ENCODE peak calls at places on chromosomes 12 and 14, in six cellular contexts. One of them, this sample, is unnamed. For H3K4me1, the result is how much of the 10 kb centered on the place peaks cover.

GRCh38 chr12:64608901-64609542 is 1.3 kb upstream of the RASSF3 start:
- DNase-seq in ascending aorta: no peak
- DNase-seq in transverse colon: peak
- DNase-seq in neural progenitor cell: peak
- DNase-seq in PC-9: peak
- DNase-seq in A549: peak
- DNase-seq in this sample: peak

GRCh38 chr12:93990832-93991748 is 157.3 kb upstream of the PLXNC1 start:
- DNase-seq in ascending aorta: no peak
- DNase-seq in transverse colon: no peak
- DNase-seq in neural progenitor cell: peak
- DNase-seq in PC-9: no peak
- DNase-seq in A549: no peak
- DNase-seq in this sample: peak

GRCh38 chr12:92721130-92721529 is 18.3 kb downstream of the PLEKHG7 start:
- DNase-seq in ascending aorta: no peak
- DNase-seq in transverse colon: no peak
- DNase-seq in neural progenitor cell: no peak
- DNase-seq in PC-9: no peak
- DNase-seq in A549: no peak
- DNase-seq in this sample: no peak

GRCh38 chr14:35285168-35285990 is 6.8 kb upstream of the PSMA6 start:
- DNase-seq in ascending aorta: no peak
- DNase-seq in transverse colon: no peak
- DNase-seq in neural progenitor cell: no peak
- DNase-seq in PC-9: no peak
- DNase-seq in A549: no peak
- DNase-seq in this sample: no peak

GRCh38 chr12:110227138-110227537 is 53.9 kb upstream of the ATP2A2 start:
- DNase-seq in ascending aorta: no peak
- DNase-seq in transverse colon: no peak
- DNase-seq in neural progenitor cell: no peak
- DNase-seq in PC-9: no peak
- DNase-seq in A549: no peak
- DNase-seq in this sample: no peak

GRCh38 chr12:21894792-21895392 is 46.3 kb downstream of the ABCC9 start:
- DNase-seq in ascending aorta: no peak
- DNase-seq in transverse colon: no peak
- DNase-seq in neural progenitor cell: no peak
- DNase-seq in PC-9: no peak
- DNase-seq in A549: no peak
- DNase-seq in this sample: no peak

GRCh38 chr12:94769040-94769420 is 118.7 kb upstream of the TMCC3 start:
- DNase-seq in ascending aorta: no peak
- DNase-seq in transverse colon: peak
- DNase-seq in neural progenitor cell: no peak
- DNase-seq in PC-9: no peak
- DNase-seq in A549: no peak
- DNase-seq in this sample: no peak

GRCh38 chr12:23536293-23536692 is 413.2 kb downstream of the SOX5 start:
- DNase-seq in ascending aorta: no peak
- DNase-seq in transverse colon: no peak
- DNase-seq in neural progenitor cell: no peak
- DNase-seq in PC-9: no peak
- DNase-seq in A549: no peak
- DNase-seq in this sample: no peak

GRCh38 chr14:105388976-105389375 is 9.4 kb upstream of the TEX22 start:
- DNase-seq in ascending aorta: no peak
- DNase-seq in transverse colon: no peak
- DNase-seq in neural progenitor cell: no peak
- DNase-seq in PC-9: no peak
- DNase-seq in A549: no peak
- DNase-seq in this sample: no peak

GRCh38 chr14:105388110-105388951 is 10.0 kb upstream of the TEX22 start:
- DNase-seq in ascending aorta: no peak
- DNase-seq in transverse colon: no peak
- DNase-seq in neural progenitor cell: no peak
- DNase-seq in PC-9: no peak
- DNase-seq in A549: no peak
- DNase-seq in this sample: peak

GRCh38 chr14:105386581-105387529 is 11.5 kb upstream of the TEX22 start:
- DNase-seq in ascending aorta: no peak
- DNase-seq in transverse colon: no peak
- DNase-seq in neural progenitor cell: no peak
- DNase-seq in PC-9: no peak
- DNase-seq in A549: no peak
- DNase-seq in this sample: no peak

GRCh38 chr14:105385698-105386365 is 12.5 kb upstream of the TEX22 start:
- DNase-seq in ascending aorta: no peak
- DNase-seq in transverse colon: no peak
- DNase-seq in neural progenitor cell: no peak
- DNase-seq in PC-9: no peak
- DNase-seq in A549: no peak
- DNase-seq in this sample: no peak

DNA sequence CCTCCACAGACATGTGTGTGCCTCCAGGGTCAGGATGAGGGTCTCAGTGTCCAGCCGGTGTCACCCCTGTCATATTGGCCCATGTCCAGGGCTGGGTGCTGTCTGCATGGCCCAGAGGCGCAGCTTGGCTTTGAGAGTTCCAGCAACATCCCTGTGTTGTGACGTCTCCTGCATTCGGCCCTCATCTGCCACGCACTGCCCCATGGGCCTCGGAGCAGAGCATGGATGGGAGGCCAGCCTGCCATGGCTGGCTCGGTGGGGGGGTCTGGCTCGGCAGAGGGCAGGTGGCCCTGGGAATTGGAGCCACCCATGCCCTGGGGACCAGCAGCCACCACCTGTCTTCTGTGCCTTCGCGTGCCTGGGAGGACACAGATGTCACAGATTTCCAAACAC is 10.8 kb upstream of the TEX22 start:
- DNase-seq in ascending aorta: no peak
- DNase-seq in transverse colon: no peak
- DNase-seq in neural progenitor cell: no peak
- DNase-seq in PC-9: no peak
- DNase-seq in A549: no peak
- DNase-seq in this sample: no peak
- H3K4me3 ChIP-seq in ascending aorta: no peak
- H3K4me3 ChIP-seq in transverse colon: no peak
- H3K4me3 ChIP-seq in neural progenitor cell: no peak
- H3K4me3 ChIP-seq in PC-9: no peak
- H3K4me3 ChIP-seq in A549: no peak
- H3K4me3 ChIP-seq in this sample: no peak

GRCh38 chr12:118520954-118521353 is 144.6 kb downstream of the SUDS3 start:
- DNase-seq in ascending aorta: no peak
- DNase-seq in transverse colon: no peak
- DNase-seq in neural progenitor cell: no peak
- DNase-seq in PC-9: no peak
- DNase-seq in A549: no peak
- DNase-seq in this sample: no peak
- H3K27ac ChIP-seq in ascending aorta: no peak
- H3K27ac ChIP-seq in transverse colon: no peak
- H3K27ac ChIP-seq in neural progenitor cell: no peak
- H3K27ac ChIP-seq in PC-9: no peak
- H3K27ac ChIP-seq in A549: no peak
- H3K27ac ChIP-seq in this sample: no peak

GRCh38 chr12:116435984-116436383 is 123.2 kb upstream of the MAP1LC3B2 start:
- DNase-seq in ascending aorta: no peak
- DNase-seq in transverse colon: no peak
- DNase-seq in neural progenitor cell: no peak
- DNase-seq in PC-9: no peak
- DNase-seq in A549: no peak
- DNase-seq in this sample: no peak
- H3K4me1 ChIP-seq in ascending aorta: under half
- H3K4me1 ChIP-seq in transverse colon: under half
- H3K4me1 ChIP-seq in neural progenitor cell: under half
- H3K4me1 ChIP-seq in PC-9: under half
- H3K4me1 ChIP-seq in A549: under half
- H3K4me1 ChIP-seq in this sample: under half

DNA sequence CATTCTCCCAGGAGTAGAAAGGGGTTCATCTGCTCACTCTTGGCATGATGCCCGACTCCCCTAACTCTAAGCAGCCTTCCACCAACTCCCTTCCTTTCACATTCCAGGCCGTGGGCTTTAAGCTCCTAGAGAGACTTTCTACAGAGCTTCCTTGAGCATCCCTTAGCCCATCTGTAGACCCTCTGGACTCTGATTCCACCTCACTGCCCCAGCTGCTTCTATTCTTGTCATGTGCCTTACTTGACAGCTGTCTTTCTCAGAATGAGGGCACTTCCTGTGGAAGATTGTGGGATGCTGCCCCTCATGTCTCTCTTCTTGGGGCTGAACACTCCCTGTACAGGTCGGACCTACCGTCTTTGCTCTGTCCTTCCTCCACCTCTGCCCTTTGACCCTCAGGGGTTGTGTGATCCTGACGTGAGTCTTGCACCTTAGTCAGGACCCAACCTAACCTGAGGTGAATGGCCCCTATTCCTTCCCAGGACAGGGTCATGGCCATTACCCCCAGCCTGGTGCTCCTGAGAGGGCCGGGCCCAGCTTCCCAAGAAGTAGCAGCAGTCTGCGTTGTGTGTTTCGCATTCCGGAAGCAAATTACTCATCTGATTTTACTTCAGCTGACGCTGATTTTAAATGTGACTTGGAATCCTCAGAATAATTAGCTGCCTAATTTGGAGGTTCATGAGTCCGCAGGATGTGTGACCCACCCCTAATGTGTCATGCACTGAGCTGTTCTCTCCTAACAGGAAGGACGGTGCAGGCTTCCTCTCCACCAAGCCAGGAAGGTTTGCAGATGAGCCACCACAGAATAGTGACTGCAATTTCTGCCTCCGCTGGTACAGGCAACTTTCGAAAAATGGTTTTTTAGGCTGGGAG is 2.7 kb upstream of the GALNT6 start:
- DNase-seq in ascending aorta: peak
- DNase-seq in transverse colon: peak
- DNase-seq in neural progenitor cell: no peak
- DNase-seq in PC-9: no peak
- DNase-seq in A549: no peak
- DNase-seq in this sample: no peak
- H3K4me3 ChIP-seq in ascending aorta: no peak
- H3K4me3 ChIP-seq in transverse colon: no peak
- H3K4me3 ChIP-seq in neural progenitor cell: no peak
- H3K4me3 ChIP-seq in PC-9: no peak
- H3K4me3 ChIP-seq in A549: no peak
- H3K4me3 ChIP-seq in this sample: no peak

This sample was measured in SJCRH30.